ENCODE peak calls at places on chromosomes 16 and 17, in five cellular contexts. S, O, G, E and C are unnamed samples.

GRCh38 chr17:65099941-65100315 is 37.2 kb upstream of the RGS9 start:
- DNase-seq in G (peak), S (peak), O (no peak), E (no peak), C (no peak)

GRCh38 chr17:74446551-74447500 is 14.9 kb downstream of the GPRC5C start:
- DNase-seq in S (peak), G (no peak), E (peak), O (peak), C (no peak)

GRCh38 chr16:28884045-28884444 is 5.8 kb downstream of the ATP2A1 start:
- DNase-seq in E (no peak), G (no peak), O (no peak), S (no peak), C (no peak)

GRCh38 chr16:21563676-21564075 is 35.7 kb upstream of the METTL9 start:
- DNase-seq in S (no peak), G (no peak), E (no peak), O (no peak), C (no peak)

GRCh38 chr16:83701494-83701893 is 106.3 kb upstream of the HSBP1 start:
- DNase-seq in S (no peak), E (no peak), O (peak), G (no peak), C (peak)

GRCh38 chr17:73028311-73028755 is 64.2 kb downstream of the SLC39A11 start:
- DNase-seq in G (no peak), E (no peak), S (no peak), O (no peak), C (no peak)

GRCh38 chr17:38357488-38358123 is 6.0 kb downstream of the SOCS7 start:
- DNase-seq in E (no peak), S (no peak), O (no peak), G (no peak), C (no peak)

GRCh38 chr17:38958326-38958725 is 8.9 kb downstream of the FBXO47 start:
- DNase-seq in G (no peak), E (no peak), O (no peak), S (no peak), C (no peak)

GRCh38 chr16:9034056-9034455 is 57.4 kb upstream of the HAPSTR1 start:
- DNase-seq in O (no peak), S (no peak), E (no peak), G (no peak), C (no peak)

GRCh38 chr17:245020-245419 is 63.6 kb upstream of the DOC2B start:
- DNase-seq in S (no peak), O (no peak), E (no peak), G (no peak), C (no peak)

GRCh38 chr17:28758411-28759121 is 14.8 kb downstream of the TRAF4 start:
- DNase-seq in O (no peak), E (no peak), G (no peak), S (no peak), C (no peak)
- TF ChIP-seq POLR2A in O (no peak), E (no peak), G (no peak), S (no peak), C (no peak)

GRCh38 chr16:4273858-4274291 is 1.1 kb upstream of the TFAP4 start:
- DNase-seq in S (peak), O (peak), E (peak), G (peak), C (peak)
- TF ChIP-seq POLR2A in S (no peak), O (no peak), E (no peak), G (peak), C (no peak)

GRCh38 chr17:28405632-28406477 is at the start of gene SLC46A1:
- DNase-seq in E (peak), S (peak), G (peak), O (no peak), C (peak)
- TF ChIP-seq POLR2A in E (no peak), S (peak), G (peak), O (no peak), C (no peak)

GRCh38 chr17:41971721-41972523 is 5.3 kb downstream of the CNP start:
- DNase-seq in S (no peak), O (no peak), G (no peak), E (no peak), C (no peak)

GRCh38 chr17:41973457-41973856 is 6.9 kb downstream of the CNP start:
- DNase-seq in S (no peak), E (peak), G (no peak), O (no peak), C (no peak)

GRCh38 chr17:41972571-41973411 is 6.2 kb downstream of the CNP start:
- DNase-seq in S (peak), G (no peak), E (peak), O (no peak), C (no peak)

GRCh38 chr17:41968676-41969075 is 2.1 kb downstream of the CNP start:
- DNase-seq in S (no peak), E (no peak), G (no peak), O (no peak), C (no peak)

DNA sequence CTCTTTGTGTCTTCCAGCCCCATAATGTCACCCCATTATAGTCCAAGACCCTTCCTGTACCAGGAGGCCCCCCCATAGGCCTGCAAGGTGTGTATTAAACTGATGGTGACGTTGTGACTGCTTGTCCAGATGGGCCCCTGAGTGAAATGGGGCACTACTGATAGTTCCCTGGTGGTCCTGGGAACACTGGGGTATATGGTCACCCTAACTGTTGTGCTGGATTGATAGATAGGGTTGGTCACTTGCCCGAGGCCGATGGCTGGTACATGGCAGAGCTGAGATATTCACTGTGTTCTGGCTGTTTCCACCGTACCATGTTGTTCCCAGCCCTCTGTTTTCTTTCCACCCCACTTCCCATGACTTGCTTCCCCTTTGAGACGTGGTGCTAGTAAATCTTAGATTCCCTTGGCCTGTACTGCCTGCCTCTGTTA is 4.3 kb downstream of the CNP start:
- DNase-seq in S (no peak), E (no peak), O (no peak), G (no peak), C (no peak)
- TF ChIP-seq POLR2A in S (no peak), E (no peak), O (no peak), G (no peak), C (no peak)